ENCODE peak calls at places on chromosomes 7 and 10, in nine cellular contexts. One of them, this sample, is unnamed.

GRCh38 chr7:155291045-155291530 is 6.6 kb upstream of the INSIG1 start:
- DNase-seq in HepG2: peak; percentile 2
- DNase-seq in AG10803: peak; percentile 23
- DNase-seq in astrocyte: peak; percentile 40
- DNase-seq in upper lobe of right lung: peak; percentile 84
- DNase-seq in heart left ventricle: no peak
- DNase-seq in adrenal gland: peak; percentile 86
- DNase-seq in fibroblast of pulmonary artery: peak; percentile 39
- DNase-seq in AG09309: no peak
- DNase-seq in this sample: no peak

GRCh38 chr7:41006591-41006990 is 696.3 kb downstream of the INHBA start:
- DNase-seq in AG10803: peak; percentile 59
- DNase-seq in heart left ventricle: no peak
- DNase-seq in astrocyte: peak; percentile 67
- DNase-seq in HepG2: no peak
- DNase-seq in adrenal gland: no peak
- DNase-seq in upper lobe of right lung: no peak
- DNase-seq in fibroblast of pulmonary artery: peak; percentile 47
- DNase-seq in AG09309: no peak
- DNase-seq in this sample: no peak

GRCh38 chr10:129788211-129788610 is 175.9 kb downstream of the EBF3 start:
- DNase-seq in astrocyte: no peak
- DNase-seq in upper lobe of right lung: no peak
- DNase-seq in AG09309: no peak
- DNase-seq in AG10803: no peak
- DNase-seq in adrenal gland: no peak
- DNase-seq in fibroblast of pulmonary artery: no peak
- DNase-seq in heart left ventricle: no peak
- DNase-seq in HepG2: no peak
- DNase-seq in this sample: no peak

GRCh38 chr10:32459072-32459703 is 13.2 kb downstream of the CCDC7 start:
- DNase-seq in upper lobe of right lung: no peak
- DNase-seq in AG09309: no peak
- DNase-seq in heart left ventricle: no peak
- DNase-seq in astrocyte: no peak
- DNase-seq in AG10803: no peak
- DNase-seq in adrenal gland: no peak
- DNase-seq in HepG2: no peak
- DNase-seq in fibroblast of pulmonary artery: no peak
- DNase-seq in this sample: no peak

GRCh38 chr7:23472974-23473847 is 2.9 kb upstream of the IGF2BP3 start:
- DNase-seq in heart left ventricle: no peak
- DNase-seq in upper lobe of right lung: no peak
- DNase-seq in AG09309: no peak
- DNase-seq in HepG2: peak; percentile 32
- DNase-seq in fibroblast of pulmonary artery: no peak
- DNase-seq in astrocyte: no peak
- DNase-seq in AG10803: no peak
- DNase-seq in adrenal gland: no peak
- DNase-seq in this sample: no peak

GRCh38 chr7:103011650-103012049 is 62.9 kb downstream of the FBXL13 start:
- DNase-seq in AG09309: no peak
- DNase-seq in upper lobe of right lung: no peak
- DNase-seq in AG10803: peak; percentile 2
- DNase-seq in HepG2: no peak
- DNase-seq in astrocyte: peak; percentile 31
- DNase-seq in adrenal gland: no peak
- DNase-seq in heart left ventricle: no peak
- DNase-seq in fibroblast of pulmonary artery: peak; percentile 42
- DNase-seq in this sample: no peak

GRCh38 chr10:119812684-119813083 is 60.0 kb downstream of the MCMBP start:
- DNase-seq in upper lobe of right lung: no peak
- DNase-seq in AG09309: no peak
- DNase-seq in adrenal gland: no peak
- DNase-seq in AG10803: no peak
- DNase-seq in fibroblast of pulmonary artery: no peak
- DNase-seq in heart left ventricle: no peak
- DNase-seq in astrocyte: no peak
- DNase-seq in HepG2: no peak
- DNase-seq in this sample: no peak

GRCh38 chr10:73529089-73529832 is 33.4 kb upstream of the PPP3CB start:
- DNase-seq in HepG2: peak; percentile 89
- DNase-seq in AG10803: peak; percentile 80
- DNase-seq in AG09309: peak; percentile 59
- DNase-seq in adrenal gland: peak; percentile 74
- DNase-seq in heart left ventricle: peak; percentile 42
- DNase-seq in upper lobe of right lung: no peak
- DNase-seq in fibroblast of pulmonary artery: peak; percentile 85
- DNase-seq in astrocyte: peak; percentile 56
- DNase-seq in this sample: peak; percentile 80

GRCh38 chr10:14481752-14482151 is 151.0 kb upstream of the FRMD4A start:
- DNase-seq in AG10803: no peak
- DNase-seq in adrenal gland: peak; percentile 33
- DNase-seq in HepG2: no peak
- DNase-seq in upper lobe of right lung: no peak
- DNase-seq in heart left ventricle: no peak
- DNase-seq in AG09309: no peak
- DNase-seq in fibroblast of pulmonary artery: no peak
- DNase-seq in astrocyte: peak; percentile 64
- DNase-seq in this sample: no peak

DNA sequence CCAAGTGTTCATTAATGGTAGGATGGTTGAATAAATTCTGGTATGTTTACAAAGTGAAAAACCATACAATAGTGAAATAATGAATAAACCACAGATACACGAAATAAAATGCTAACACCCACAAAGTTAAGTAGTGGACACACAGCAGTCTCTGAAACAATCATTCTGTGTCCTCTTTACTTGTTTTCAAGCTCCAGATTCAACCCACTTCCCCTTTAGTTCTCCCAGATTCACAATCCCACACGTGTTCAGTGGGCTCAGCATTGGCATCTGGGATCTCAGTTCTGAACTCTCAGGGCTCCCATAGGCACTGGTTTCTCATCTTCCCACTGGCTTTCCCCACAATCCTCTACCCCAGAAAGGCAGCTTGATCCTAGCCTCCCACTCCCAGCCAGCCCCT is 44.9 kb downstream of the SEM1 start:
- DNase-seq in fibroblast of pulmonary artery: no peak
- DNase-seq in upper lobe of right lung: no peak
- DNase-seq in AG10803: no peak
- DNase-seq in astrocyte: no peak
- DNase-seq in adrenal gland: no peak
- DNase-seq in AG09309: no peak
- DNase-seq in heart left ventricle: no peak
- DNase-seq in HepG2: no peak
- DNase-seq in this sample: no peak
- TF ChIP-seq CTCF in fibroblast of pulmonary artery: no peak
- TF ChIP-seq CTCF in upper lobe of right lung: no peak
- TF ChIP-seq CTCF in AG10803: no peak
- TF ChIP-seq CTCF in astrocyte: no peak
- TF ChIP-seq CTCF in adrenal gland: no peak
- TF ChIP-seq CTCF in AG09309: no peak
- TF ChIP-seq CTCF in heart left ventricle: no peak
- TF ChIP-seq CTCF in HepG2: no peak
- TF ChIP-seq CTCF in this sample: no peak

GRCh38 chr10:15719062-15719898 is 442 bp downstream of the ITGA8 start:
- DNase-seq in adrenal gland: peak; percentile 56
- DNase-seq in AG10803: peak; percentile 25
- DNase-seq in AG09309: no peak
- DNase-seq in heart left ventricle: no peak
- DNase-seq in fibroblast of pulmonary artery: no peak
- DNase-seq in astrocyte: peak; percentile 0
- DNase-seq in HepG2: no peak
- DNase-seq in upper lobe of right lung: no peak
- DNase-seq in this sample: no peak
- H3K4me3 ChIP-seq in adrenal gland: no peak overlapping the region
- H3K4me3 ChIP-seq in AG10803: peak overlapping the region; percentile 56
- H3K4me3 ChIP-seq in AG09309: peak overlapping the region; percentile 36
- H3K4me3 ChIP-seq in heart left ventricle: peak overlapping the region; percentile 74
- H3K4me3 ChIP-seq in fibroblast of pulmonary artery: no peak overlapping the region
- H3K4me3 ChIP-seq in astrocyte: peak overlapping the region; percentile 57
- H3K4me3 ChIP-seq in HepG2: no peak overlapping the region
- H3K4me3 ChIP-seq in upper lobe of right lung: peak overlapping the region; percentile 46
- H3K4me3 ChIP-seq in this sample: no peak overlapping the region

DNA sequence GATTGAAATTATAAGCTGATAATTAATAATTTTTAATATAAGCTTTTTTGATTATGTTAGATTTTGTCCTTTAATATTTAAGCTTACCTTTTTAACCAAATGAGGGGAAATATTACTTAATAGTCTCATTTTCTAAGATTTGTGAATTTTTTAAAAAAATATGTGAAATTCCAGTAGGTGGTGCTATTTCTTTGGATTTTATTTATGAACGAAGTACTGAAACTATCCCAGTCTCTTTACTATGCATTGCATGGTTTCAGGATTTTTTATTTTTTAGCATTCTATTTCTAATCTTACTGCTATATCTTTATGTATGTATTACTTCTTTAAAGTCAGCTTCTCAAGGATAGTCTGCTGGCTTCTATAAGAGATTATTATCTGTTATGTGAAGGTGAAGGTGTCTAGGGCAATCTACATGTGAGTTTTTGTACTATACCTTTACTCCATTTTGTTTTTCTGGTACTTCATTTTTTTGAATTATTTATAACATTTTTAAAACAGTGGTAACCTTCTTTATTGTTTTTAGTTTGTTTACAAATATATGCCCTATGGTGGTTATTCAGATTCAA is 78.3 kb downstream of the ATRNL1 start:
- DNase-seq in AG09309: no peak
- DNase-seq in upper lobe of right lung: no peak
- DNase-seq in fibroblast of pulmonary artery: peak; percentile 19
- DNase-seq in adrenal gland: no peak
- DNase-seq in HepG2: no peak
- DNase-seq in astrocyte: no peak
- DNase-seq in AG10803: peak; percentile 12
- DNase-seq in heart left ventricle: no peak
- DNase-seq in this sample: peak; percentile 1
- TF ChIP-seq CTCF in AG09309: peak; percentile 13
- TF ChIP-seq CTCF in upper lobe of right lung: peak; percentile 46
- TF ChIP-seq CTCF in fibroblast of pulmonary artery: peak; percentile 41
- TF ChIP-seq CTCF in adrenal gland: peak; percentile 24
- TF ChIP-seq CTCF in HepG2: no peak
- TF ChIP-seq CTCF in astrocyte: peak; percentile 26
- TF ChIP-seq CTCF in AG10803: peak; percentile 52
- TF ChIP-seq CTCF in heart left ventricle: peak; percentile 24
- TF ChIP-seq CTCF in this sample: peak; percentile 12

GRCh38 chr10:89889610-89890009 is 188.2 kb downstream of the KIF20B start:
- DNase-seq in AG09309: no peak
- DNase-seq in upper lobe of right lung: no peak
- DNase-seq in AG10803: no peak
- DNase-seq in astrocyte: no peak
- DNase-seq in heart left ventricle: no peak
- DNase-seq in fibroblast of pulmonary artery: no peak
- DNase-seq in adrenal gland: no peak
- DNase-seq in HepG2: no peak
- DNase-seq in this sample: no peak
- H3K4me3 ChIP-seq in AG09309: no peak overlapping the region
- H3K4me3 ChIP-seq in upper lobe of right lung: no peak overlapping the region
- H3K4me3 ChIP-seq in AG10803: no peak overlapping the region
- H3K4me3 ChIP-seq in astrocyte: no peak overlapping the region
- H3K4me3 ChIP-seq in heart left ventricle: no peak overlapping the region
- H3K4me3 ChIP-seq in fibroblast of pulmonary artery: no peak overlapping the region
- H3K4me3 ChIP-seq in adrenal gland: no peak overlapping the region
- H3K4me3 ChIP-seq in HepG2: no peak overlapping the region
- H3K4me3 ChIP-seq in this sample: no peak overlapping the region

GRCh38 chr10:98321203-98321780 is 53.3 kb upstream of the LOXL4 start:
- DNase-seq in astrocyte: no peak
- DNase-seq in AG10803: no peak
- DNase-seq in upper lobe of right lung: no peak
- DNase-seq in HepG2: no peak
- DNase-seq in fibroblast of pulmonary artery: no peak
- DNase-seq in AG09309: no peak
- DNase-seq in adrenal gland: no peak
- DNase-seq in heart left ventricle: no peak
- DNase-seq in this sample: no peak

GRCh38 chr10:98316156-98316555 is 48.2 kb upstream of the LOXL4 start:
- DNase-seq in upper lobe of right lung: no peak
- DNase-seq in adrenal gland: no peak
- DNase-seq in fibroblast of pulmonary artery: no peak
- DNase-seq in HepG2: no peak
- DNase-seq in astrocyte: no peak
- DNase-seq in AG09309: no peak
- DNase-seq in heart left ventricle: no peak
- DNase-seq in AG10803: no peak
- DNase-seq in this sample: no peak

GRCh38 chr10:98320476-98321202 is 52.6 kb upstream of the LOXL4 start:
- DNase-seq in HepG2: no peak
- DNase-seq in AG10803: no peak
- DNase-seq in heart left ventricle: no peak
- DNase-seq in astrocyte: no peak
- DNase-seq in fibroblast of pulmonary artery: no peak
- DNase-seq in adrenal gland: no peak
- DNase-seq in AG09309: no peak
- DNase-seq in upper lobe of right lung: no peak
- DNase-seq in this sample: no peak

GRCh38 chr10:98316661-98317060 is 48.7 kb upstream of the LOXL4 start:
- DNase-seq in upper lobe of right lung: no peak
- DNase-seq in astrocyte: peak; percentile 50
- DNase-seq in heart left ventricle: no peak
- DNase-seq in HepG2: no peak
- DNase-seq in AG09309: no peak
- DNase-seq in fibroblast of pulmonary artery: peak; percentile 62
- DNase-seq in AG10803: peak; percentile 59
- DNase-seq in adrenal gland: no peak
- DNase-seq in this sample: no peak

DNA sequence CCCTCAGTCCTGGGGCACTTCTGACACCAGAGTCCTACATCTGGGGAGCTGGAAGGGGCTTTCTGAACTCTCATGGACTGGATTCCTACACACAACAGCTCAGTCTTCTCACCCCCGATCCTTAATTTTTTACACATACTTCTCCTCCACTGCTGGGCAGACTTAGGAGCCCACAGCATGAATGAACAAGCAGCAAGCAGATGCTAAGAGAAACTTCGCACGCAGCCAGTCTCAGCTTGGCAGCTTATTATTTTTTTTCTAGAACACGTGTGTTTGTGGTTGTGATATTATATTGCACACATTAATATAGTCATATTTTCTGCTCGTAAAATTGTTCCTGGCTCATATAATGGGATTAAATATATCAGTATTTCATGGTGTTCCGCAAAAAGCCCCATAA is 50.9 kb upstream of the LOXL4 start:
- DNase-seq in adrenal gland: no peak
- DNase-seq in AG09309: no peak
- DNase-seq in heart left ventricle: no peak
- DNase-seq in AG10803: peak; percentile 80
- DNase-seq in fibroblast of pulmonary artery: no peak
- DNase-seq in upper lobe of right lung: no peak
- DNase-seq in astrocyte: no peak
- DNase-seq in HepG2: no peak
- DNase-seq in this sample: no peak
- TF ChIP-seq CTCF in adrenal gland: no peak
- TF ChIP-seq CTCF in AG09309: no peak
- TF ChIP-seq CTCF in heart left ventricle: no peak
- TF ChIP-seq CTCF in AG10803: no peak
- TF ChIP-seq CTCF in fibroblast of pulmonary artery: no peak
- TF ChIP-seq CTCF in upper lobe of right lung: no peak
- TF ChIP-seq CTCF in astrocyte: no peak
- TF ChIP-seq CTCF in HepG2: no peak
- TF ChIP-seq CTCF in this sample: no peak

GRCh38 chr7:42194218-42194617 is 42.8 kb downstream of the GLI3 start:
- DNase-seq in heart left ventricle: no peak
- DNase-seq in AG10803: no peak
- DNase-seq in astrocyte: no peak
- DNase-seq in AG09309: no peak
- DNase-seq in adrenal gland: no peak
- DNase-seq in upper lobe of right lung: no peak
- DNase-seq in HepG2: no peak
- DNase-seq in fibroblast of pulmonary artery: no peak
- DNase-seq in this sample: no peak
- H3K4me3 ChIP-seq in heart left ventricle: no peak overlapping the region
- H3K4me3 ChIP-seq in AG10803: no peak overlapping the region
- H3K4me3 ChIP-seq in astrocyte: peak overlapping the region; percentile 15
- H3K4me3 ChIP-seq in AG09309: no peak overlapping the region
- H3K4me3 ChIP-seq in adrenal gland: no peak overlapping the region
- H3K4me3 ChIP-seq in upper lobe of right lung: no peak overlapping the region
- H3K4me3 ChIP-seq in HepG2: no peak overlapping the region
- H3K4me3 ChIP-seq in fibroblast of pulmonary artery: peak overlapping the region; percentile 40
- H3K4me3 ChIP-seq in this sample: no peak overlapping the region

This sample was measured in GM12865.